ENCODE peak calls at places on chromosomes 3 and 15, in eight cellular contexts. I, T, A, R, M, C, Z and V are unnamed samples.

GRCh38 chr3:24123596-24123995 is 178.5 kb downstream of the NR1D2 start:
- DNase-seq in I (peak), T (no peak), A (no peak), R (peak), M (no peak), C (no peak), Z (no peak), V (peak)

GRCh38 chr15:37035349-37035748 is 65.0 kb downstream of the MEIS2 start:
- DNase-seq in I (peak), T (no peak), A (no peak), R (peak), M (no peak), C (peak), Z (no peak), V (peak)

GRCh38 chr15:96858693-96859092 is 528.2 kb downstream of the NR2F2 start:
- DNase-seq in I (no peak), T (no peak), A (no peak), R (no peak), M (no peak), C (no peak), Z (no peak), V (no peak)

GRCh38 chr3:183158552-183159006 is 4.0 kb downstream of the LAMP3 start:
- DNase-seq in I (peak), T (no peak), A (no peak), R (peak), M (no peak), C (no peak), Z (no peak), V (no peak)

GRCh38 chr3:140553591-140553990 is 124.3 kb upstream of the TRIM42 start:
- DNase-seq in I (no peak), T (peak), A (no peak), R (no peak), M (no peak), C (no peak), Z (no peak), V (no peak)

GRCh38 chr3:122975163-122975923 is 52.2 kb downstream of the SEMA5B start:
- DNase-seq in I (peak), T (no peak), A (no peak), R (no peak), M (no peak), C (peak), Z (no peak), V (peak)

GRCh38 chr3:188262913-188263683 is 109.1 kb downstream of the LPP start:
- DNase-seq in I (peak), T (no peak), A (no peak), R (peak), M (no peak), C (peak), Z (peak), V (peak)

GRCh38 chr3:187850256-187851010 is 105.2 kb upstream of the BCL6 start:
- DNase-seq in I (no peak), T (no peak), A (no peak), R (no peak), M (no peak), C (no peak), Z (no peak), V (no peak)

DNA sequence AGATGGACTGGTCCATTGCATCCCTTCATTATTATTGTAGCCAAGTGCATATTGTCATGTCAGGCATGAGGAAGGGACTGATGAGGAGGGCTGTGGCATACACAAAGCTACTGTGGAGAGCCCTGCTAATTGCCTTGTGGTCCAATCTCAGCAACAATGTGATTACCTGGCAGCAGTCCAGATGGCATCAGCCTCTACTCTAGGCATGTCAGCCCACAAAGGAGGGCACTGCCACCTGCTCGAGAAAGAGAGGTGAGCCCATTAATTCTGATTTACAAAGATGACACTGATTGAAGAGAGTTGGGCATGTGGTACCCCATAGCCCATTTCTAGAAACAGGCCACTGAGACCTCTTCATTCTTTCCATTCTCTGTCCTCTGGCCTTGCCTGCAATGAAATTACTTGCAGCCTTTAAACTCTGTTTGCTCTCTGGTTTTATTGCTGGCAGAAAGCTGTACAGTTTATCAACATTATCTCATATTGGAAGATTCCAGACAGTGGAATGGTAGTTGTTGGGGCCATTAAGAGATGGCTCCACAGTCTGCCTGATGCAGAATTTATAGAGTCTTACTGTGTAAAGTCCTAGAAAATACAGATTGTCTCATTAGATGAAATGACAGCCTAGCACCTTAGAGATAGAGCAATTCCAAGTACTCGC is 307.7 kb downstream of the ARPP21 start:
- DNase-seq in I (no peak), T (no peak), A (no peak), R (no peak), M (no peak), C (no peak), Z (no peak), V (no peak)
- TF ChIP-seq CTCF in I (no peak), T (no peak), A (no peak), R (no peak), M (no peak), C (no peak), Z (no peak), V (peak)

GRCh38 chr3:160644491-160644890 is 32.5 kb upstream of the ARL14 start:
- DNase-seq in I (no peak), T (no peak), A (no peak), R (no peak), M (no peak), C (no peak), Z (no peak), V (no peak)

GRCh38 chr3:160649596-160649995 is 27.4 kb upstream of the ARL14 start:
- DNase-seq in I (no peak), T (no peak), A (no peak), R (no peak), M (no peak), C (no peak), Z (no peak), V (no peak)

GRCh38 chr3:160643994-160644393 is 33.0 kb upstream of the ARL14 start:
- DNase-seq in I (peak), T (peak), A (no peak), R (no peak), M (no peak), C (no peak), Z (no peak), V (no peak)

GRCh38 chr3:160653514-160653913 is 23.4 kb upstream of the ARL14 start:
- DNase-seq in I (peak), T (no peak), A (no peak), R (no peak), M (no peak), C (no peak), Z (no peak), V (no peak)

DNA sequence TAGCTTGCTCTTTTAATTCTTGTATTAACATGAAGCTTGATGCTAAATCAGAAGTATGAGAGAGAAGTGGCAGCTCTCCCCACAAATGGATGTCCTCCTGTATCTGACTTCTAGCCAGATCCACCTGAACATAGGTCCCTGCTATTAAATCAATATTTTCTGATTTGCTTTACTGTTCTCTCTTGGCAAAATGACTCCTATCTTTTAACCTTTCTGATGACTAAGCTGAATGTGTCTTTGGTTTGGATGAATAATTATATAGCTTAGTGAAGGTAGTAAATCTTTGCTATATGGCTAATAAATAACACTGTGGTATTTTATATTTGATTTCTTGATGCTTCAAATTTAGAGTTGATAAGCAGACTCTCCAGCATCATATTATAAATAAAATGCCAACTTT is 28.3 kb upstream of the ARL14 start:
- DNase-seq in I (no peak), T (no peak), A (no peak), R (no peak), M (no peak), C (no peak), Z (no peak), V (no peak)
- TF ChIP-seq CTCF in I (no peak), T (no peak), A (no peak), R (no peak), M (no peak), C (no peak), Z (no peak), V (no peak)

GRCh38 chr3:132394334-132394733 is 23.0 kb upstream of the DNAJC13 start:
- DNase-seq in I (peak), T (no peak), A (no peak), R (peak), M (no peak), C (no peak), Z (no peak), V (no peak)

GRCh38 chr3:132399054-132399929 is 18.0 kb upstream of the DNAJC13 start:
- DNase-seq in I (peak), T (peak), A (no peak), R (peak), M (no peak), C (no peak), Z (no peak), V (peak)

GRCh38 chr3:132396255-132396654 is 21.0 kb upstream of the DNAJC13 start:
- DNase-seq in I (no peak), T (no peak), A (peak), R (no peak), M (peak), C (no peak), Z (no peak), V (no peak)

GRCh38 chr3:132395126-132395525 is 22.2 kb upstream of the DNAJC13 start:
- DNase-seq in I (no peak), T (peak), A (no peak), R (no peak), M (no peak), C (no peak), Z (no peak), V (no peak)
- TF ChIP-seq CTCF in I (no peak), T (no peak), A (no peak), R (no peak), M (no peak), C (no peak), Z (no peak), V (no peak)

DNA sequence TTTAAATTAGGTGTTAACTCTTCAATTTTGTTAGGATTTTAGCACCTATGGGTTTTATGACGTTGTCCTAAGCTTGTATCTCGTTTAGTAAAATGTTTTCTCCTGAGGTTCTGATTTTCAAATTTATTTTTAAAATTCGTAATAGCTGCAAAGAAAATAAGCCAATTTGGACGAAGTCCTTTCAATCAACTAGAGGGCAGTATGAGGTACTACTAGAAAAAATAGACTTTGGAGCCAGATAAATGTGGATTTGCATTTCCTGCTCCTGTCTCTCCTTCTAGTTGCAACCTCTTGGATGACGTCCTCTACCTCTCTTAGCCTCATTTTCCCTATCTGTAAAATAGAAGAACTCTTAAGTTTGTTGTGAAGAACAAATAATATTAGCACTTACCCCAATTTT is 81.1 kb downstream of the SLTM start:
- DNase-seq in I (peak), T (peak), A (no peak), R (peak), M (no peak), C (no peak), Z (no peak), V (no peak)
- TF ChIP-seq CTCF in I (no peak), T (peak), A (no peak), R (no peak), M (peak), C (no peak), Z (no peak), V (peak)

GRCh38 chr3:189340680-189341460 is 169.1 kb downstream of the TPRG1 start:
- DNase-seq in I (no peak), T (peak), A (no peak), R (no peak), M (no peak), C (no peak), Z (no peak), V (no peak)
- TF ChIP-seq CTCF in I (peak), T (peak), A (no peak), R (peak), M (peak), C (peak), Z (no peak), V (peak)